ENCODE peak calls at places on chromosomes 2 and 18, in nine cellular contexts. Q is endodermal cell; I is ELR; Z is GM03348; T is stimulated activated CD8-positive, alpha-beta memory T cell treated with anti-CD3 and anti-CD28 coated beads, Interleukin-7, amount 100 ng/mL, for 1 hour; Y is activated B cell treated with CpG ODN at 0.5 μM for 24 hours; L is COR-L47; D is AG10803; G is effector CD4-positive, alpha-beta T cell. M is an unnamed sample.

GRCh38 chr2:102166189-102166845 is 20.5 kb upstream of the IL1RL2 start:
- DNase-seq in Z (peak; percentile 51), G (no peak), Y (no peak), Q (no peak), T (no peak), D (peak; percentile 80), L (no peak), I (peak; percentile 69), M (peak; percentile 34)

GRCh38 chr2:160293401-160293911 is 93.4 kb upstream of the ITGB6 start:
- DNase-seq in Z (peak; percentile 75), I (peak; percentile 96), T (no peak), G (no peak), D (peak; percentile 95), Q (peak; percentile 49), L (no peak), Y (no peak), M (no peak)

GRCh38 chr18:31241425-31241824 is 76.5 kb upstream of the DSG1 start:
- DNase-seq in Q (no peak), T (no peak), Z (no peak), Y (no peak), I (no peak), D (no peak), G (no peak), L (no peak), M (no peak)

GRCh38 chr2:202113571-202114142 is 40.6 kb downstream of the KIAA2012 start:
- DNase-seq in D (peak; percentile 73), Z (peak; percentile 40), I (peak; percentile 79), Q (no peak), T (no peak), Y (no peak), G (no peak), L (peak; percentile 35), M (no peak)

GRCh38 chr2:173580869-173581268 is 226.2 kb downstream of the CDCA7 start:
- DNase-seq in G (no peak), D (peak; percentile 28), Y (no peak), Q (no peak), Z (no peak), I (no peak), L (no peak), T (no peak), M (no peak)

GRCh38 chr18:11324956-11325873 is 175.8 kb upstream of the PIEZO2 start:
- DNase-seq in Q (no peak), D (peak; percentile 84), Y (no peak), T (no peak), Z (peak; percentile 74), L (no peak), G (no peak), I (peak; percentile 96), M (no peak)

GRCh38 chr2:111701266-111701665 is 182.7 kb downstream of the ANAPC1 start:
- DNase-seq in G (no peak), L (no peak), I (peak; percentile 25), D (no peak), T (no peak), Z (no peak), Y (no peak), Q (peak; percentile 45), M (peak; percentile 37)

GRCh38 chr2:46849741-46850474 is 65.7 kb downstream of the MCFD2 start:
- DNase-seq in Z (no peak), D (no peak), G (no peak), I (no peak), Y (no peak), T (no peak), Q (no peak), L (peak; percentile 19), M (no peak)

GRCh38 chr2:111122631-111123421 is 2.1 kb downstream of the BCL2L11 start:
- DNase-seq in Z (peak; percentile 80), I (peak; percentile 87), D (peak; percentile 75), T (no peak), Y (peak; percentile 50), Q (peak; percentile 91), L (peak; percentile 47), G (peak; percentile 7), M (peak; percentile 71)

GRCh38 chr2:287471-287885 is 413 bp downstream of the ALKAL2 start:
- DNase-seq in T (no peak), L (no peak), D (peak; percentile 25), Q (peak; percentile 80), G (no peak), I (no peak), Z (peak; percentile 54), Y (no peak), M (peak; percentile 19)

GRCh38 chr2:130380096-130380934 is 24.5 kb downstream of the PTPN18 start:
- DNase-seq in Q (no peak), Z (no peak), Y (no peak), I (no peak), D (no peak), L (no peak), T (no peak), G (no peak), M (no peak)

GRCh38 chr2:241088376-241088775 is 13.7 kb downstream of the MTERF4 start:
- DNase-seq in Z (no peak), I (no peak), D (no peak), Q (no peak), Y (no peak), L (no peak), G (no peak), T (no peak), M (no peak)

GRCh38 chr2:241728627-241729026 is 5.8 kb upstream of the D2HGDH start:
- DNase-seq in L (no peak), D (no peak), Y (no peak), G (no peak), Z (no peak), I (no peak), T (no peak), Q (no peak), M (no peak)

GRCh38 chr2:238601433-238602222 is 174.9 kb downstream of the ASB1 start:
- DNase-seq in T (no peak), D (peak; percentile 82), Z (peak; percentile 78), L (no peak), I (peak; percentile 9), G (no peak), Q (no peak), Y (no peak), M (no peak)

GRCh38 chr2:173553589-173553988 is 198.9 kb downstream of the CDCA7 start:
- DNase-seq in L (no peak), D (peak; percentile 67), Q (no peak), T (no peak), Z (peak; percentile 32), Y (no peak), G (no peak), I (peak; percentile 63), M (peak; percentile 26)

GRCh38 chr2:70240599-70240998 is 7.8 kb downstream of the TIA1 start:
- DNase-seq in Q (no peak), G (no peak), Z (no peak), D (no peak), T (no peak), Y (no peak), I (no peak), L (no peak), M (no peak)

GRCh38 chr2:31997653-31998052 is 13.2 kb downstream of the MEMO1 start:
- DNase-seq in D (peak; percentile 25), T (no peak), G (no peak), I (no peak), L (no peak), Y (no peak), Q (no peak), Z (no peak), M (no peak)

GRCh38 chr2:62195421-62196277 is at the start of gene B3GNT2:
- DNase-seq in Z (peak; percentile 98), L (peak; percentile 48), Q (peak; percentile 92), I (peak; percentile 79), Y (peak; percentile 81), T (peak; percentile 77), D (peak; percentile 65), G (peak; percentile 78), M (peak; percentile 78)

GRCh38 chr18:29488617-29489016 is 1311.7 kb upstream of the CDH2 start:
- DNase-seq in G (no peak), Q (no peak), L (no peak), I (peak; percentile 1), Z (no peak), D (peak; percentile 2), Y (no peak), T (no peak), M (no peak)

GRCh38 chr2:215415218-215415617 is 20.6 kb downstream of the FN1 start:
- DNase-seq in Q (no peak), L (no peak), Y (no peak), G (no peak), Z (no peak), I (no peak), T (no peak), D (no peak), M (no peak)

GRCh38 chr2:148927010-148927409 is 52.0 kb downstream of the KIF5C start:
- DNase-seq in G (no peak), Z (no peak), T (no peak), L (no peak), D (no peak), Q (no peak), I (no peak), Y (peak; percentile 18), M (peak; percentile 24)

GRCh38 chr18:74299746-74300145 is 8.0 kb upstream of the CYB5A start:
- DNase-seq in D (peak; percentile 34), Y (no peak), Q (no peak), Z (no peak), G (no peak), T (no peak), L (no peak), I (peak; percentile 41), M (no peak)

GRCh38 chr18:58979615-58980014 is 114.9 kb downstream of the ZNF532 start:
- DNase-seq in Z (no peak), Y (no peak), T (no peak), Q (peak; percentile 31), I (no peak), L (no peak), D (no peak), G (no peak), M (no peak)

GRCh38 chr18:46772396-46772795 is 15.5 kb upstream of the ST8SIA5 start:
- DNase-seq in I (no peak), G (no peak), Q (peak; percentile 65), T (no peak), Z (no peak), D (no peak), Y (no peak), L (peak; percentile 13), M (no peak)

GRCh38 chr18:3595282-3596273 is 145.6 kb downstream of the TGIF1 start:
- DNase-seq in D (peak; percentile 94), Q (peak; percentile 61), I (peak; percentile 98), L (no peak), Y (peak; percentile 40), Z (peak; percentile 54), G (peak; percentile 21), T (no peak), M (peak; percentile 68)

GRCh38 chr2:169131587-169132512 is 62.5 kb downstream of the DHRS9 start:
- DNase-seq in I (peak; percentile 76), Y (no peak), L (peak; percentile 35), Q (no peak), Z (peak; percentile 64), T (no peak), G (no peak), D (peak; percentile 33), M (peak; percentile 34)

GRCh38 chr2:11024010-11024615 is 112.4 kb downstream of the KCNF1 start:
- DNase-seq in D (no peak), Z (no peak), Y (no peak), Q (peak; percentile 49), G (no peak), T (no peak), L (no peak), I (no peak), M (no peak)

GRCh38 chr18:67132919-67133318 is 383.6 kb downstream of the DSEL start:
- DNase-seq in Z (no peak), I (no peak), Q (no peak), T (no peak), L (peak; percentile 93), Y (no peak), G (no peak), D (no peak), M (no peak)

GRCh38 chr2:100246163-100247145 is 75.8 kb downstream of the LONRF2 start:
- DNase-seq in G (no peak), Q (peak; percentile 75), Z (peak; percentile 31), D (no peak), L (peak; percentile 42), T (no peak), I (peak; percentile 65), Y (no peak), M (peak; percentile 22)

GRCh38 chr2:98299506-98299905 is 46.8 kb upstream of the CNGA3 start:
- DNase-seq in G (no peak), L (no peak), Q (no peak), Z (no peak), Y (no peak), D (no peak), T (no peak), I (no peak), M (no peak)

GRCh38 chr2:48854681-48855080 is 99.2 kb upstream of the LHCGR start:
- DNase-seq in G (no peak), I (no peak), Y (no peak), Z (no peak), L (no peak), D (no peak), Q (no peak), T (no peak), M (no peak)